ENCODE peak calls at places on chromosomes 6 and 20, in five cellular contexts. One of them, this sample, is unnamed.

GRCh38 chr6:156639023-156639728 is 138.0 kb upstream of the ARID1B start:
- DNase-seq in GM23338: no peak
- DNase-seq in cardiac muscle cell: no peak
- DNase-seq in A549: no peak
- DNase-seq in AG04450: no peak
- DNase-seq in this sample: no peak

GRCh38 chr6:153088796-153089195 is 42.3 kb downstream of the RGS17 start:
- DNase-seq in GM23338: no peak
- DNase-seq in cardiac muscle cell: no peak
- DNase-seq in A549: peak; percentile 6
- DNase-seq in AG04450: no peak
- DNase-seq in this sample: no peak

GRCh38 chr20:44914924-44915323 is 5.1 kb downstream of the PABPC1L start:
- DNase-seq in GM23338: no peak
- DNase-seq in cardiac muscle cell: peak; percentile 27
- DNase-seq in A549: no peak
- DNase-seq in AG04450: no peak
- DNase-seq in this sample: no peak

GRCh38 chr6:87848616-87849015 is 146.6 kb upstream of the AKIRIN2 start:
- DNase-seq in GM23338: no peak
- DNase-seq in cardiac muscle cell: peak; percentile 29
- DNase-seq in A549: no peak
- DNase-seq in AG04450: no peak
- DNase-seq in this sample: no peak

GRCh38 chr20:61759286-61760065 is 306.2 kb downstream of the TAF4 start:
- DNase-seq in GM23338: no peak
- DNase-seq in cardiac muscle cell: no peak
- DNase-seq in A549: no peak
- DNase-seq in AG04450: no peak
- DNase-seq in this sample: no peak

GRCh38 chr20:46007671-46008070 is 1.0 kb upstream of the MMP9 start:
- DNase-seq in GM23338: no peak
- DNase-seq in cardiac muscle cell: no peak
- DNase-seq in A549: no peak
- DNase-seq in AG04450: no peak
- DNase-seq in this sample: no peak

GRCh38 chr20:17620371-17621228 is 50.7 kb downstream of the DSTN start:
- DNase-seq in GM23338: no peak
- DNase-seq in cardiac muscle cell: no peak
- DNase-seq in A549: no peak
- DNase-seq in AG04450: no peak
- DNase-seq in this sample: no peak

GRCh38 chr6:166167801-166168615 is at the start of gene TBXT:
- DNase-seq in GM23338: peak; percentile 91
- DNase-seq in cardiac muscle cell: peak; percentile 11
- DNase-seq in A549: no peak
- DNase-seq in AG04450: no peak
- DNase-seq in this sample: no peak

GRCh38 chr6:156887623-156888269 is 110.6 kb downstream of the ARID1B start:
- DNase-seq in GM23338: no peak
- DNase-seq in cardiac muscle cell: peak; percentile 22
- DNase-seq in A549: no peak
- DNase-seq in AG04450: no peak
- DNase-seq in this sample: no peak

GRCh38 chr6:34916348-34916967 is 27.4 kb downstream of the ANKS1A start:
- DNase-seq in GM23338: no peak
- DNase-seq in cardiac muscle cell: no peak
- DNase-seq in A549: no peak
- DNase-seq in AG04450: no peak
- DNase-seq in this sample: no peak

GRCh38 chr6:118722820-118723526 is 71.6 kb upstream of the CEP85L start:
- DNase-seq in GM23338: no peak
- DNase-seq in cardiac muscle cell: no peak
- DNase-seq in A549: no peak
- DNase-seq in AG04450: no peak
- DNase-seq in this sample: no peak

GRCh38 chr6:121695346-121695745 is 259.9 kb downstream of the GJA1 start:
- DNase-seq in GM23338: no peak
- DNase-seq in cardiac muscle cell: no peak
- DNase-seq in A549: peak; percentile 41
- DNase-seq in AG04450: no peak
- DNase-seq in this sample: no peak

GRCh38 chr6:167802339-167802738 is 24.4 kb upstream of the AFDN start:
- DNase-seq in GM23338: no peak
- DNase-seq in cardiac muscle cell: no peak
- DNase-seq in A549: no peak
- DNase-seq in AG04450: no peak
- DNase-seq in this sample: no peak

GRCh38 chr6:139886396-139886795 is 511.9 kb upstream of the CITED2 start:
- DNase-seq in GM23338: peak; percentile 12
- DNase-seq in cardiac muscle cell: no peak
- DNase-seq in A549: no peak
- DNase-seq in AG04450: no peak
- DNase-seq in this sample: no peak

DNA sequence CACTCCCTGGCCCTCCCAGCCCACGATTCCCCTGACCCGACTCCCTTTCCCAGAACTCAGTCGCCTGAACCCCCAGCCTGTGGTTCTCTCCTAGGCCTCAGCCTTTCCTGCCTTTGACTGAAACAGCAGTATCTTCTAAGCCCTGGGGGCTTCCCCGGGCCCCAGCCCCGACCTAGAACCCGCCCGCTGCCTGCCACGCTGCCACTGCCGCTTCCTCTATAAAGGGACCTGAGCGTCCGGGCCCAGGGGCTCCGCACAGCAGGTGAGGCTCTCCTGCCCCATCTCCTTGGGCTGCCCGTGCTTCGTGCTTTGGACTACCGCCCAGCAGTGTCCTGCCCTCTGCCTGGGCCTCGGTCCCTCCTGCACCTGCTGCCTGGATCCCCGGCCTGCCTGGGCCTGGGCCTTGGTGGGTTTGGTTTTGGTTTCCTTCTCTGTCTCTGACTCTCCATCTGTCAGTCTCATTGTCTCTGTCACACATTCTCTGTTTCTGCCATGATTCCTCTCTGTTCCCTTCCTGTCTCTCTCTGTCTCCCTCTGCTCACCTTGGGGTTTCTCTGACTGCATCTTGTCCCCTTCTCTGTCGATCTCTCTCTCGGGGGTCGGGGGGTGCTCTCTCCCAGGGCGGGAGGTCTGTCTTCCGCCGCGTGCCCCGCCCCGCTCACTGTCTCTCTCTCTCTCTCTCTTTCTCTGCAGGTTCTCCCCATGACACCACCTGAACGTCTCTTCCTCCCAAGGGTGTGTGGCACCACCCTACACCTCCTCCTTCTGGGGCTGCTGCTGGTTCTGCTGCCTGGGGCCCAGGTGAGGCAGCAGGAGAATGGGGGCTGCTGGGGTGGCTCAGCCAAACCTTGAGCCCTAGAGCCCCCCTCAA is at the start of gene LTA:
- DNase-seq in GM23338: no peak
- DNase-seq in cardiac muscle cell: no peak
- DNase-seq in A549: no peak
- DNase-seq in AG04450: no peak
- DNase-seq in this sample: no peak
- H3K27ac ChIP-seq in GM23338: no peak within 1 kb of the TSS
- H3K27ac ChIP-seq in cardiac muscle cell: no peak within 1 kb of the TSS
- H3K27ac ChIP-seq in A549: no peak within 1 kb of the TSS
- H3K27ac ChIP-seq in AG04450: no peak within 1 kb of the TSS
- H3K27ac ChIP-seq in this sample: no peak within 1 kb of the TSS

DNA sequence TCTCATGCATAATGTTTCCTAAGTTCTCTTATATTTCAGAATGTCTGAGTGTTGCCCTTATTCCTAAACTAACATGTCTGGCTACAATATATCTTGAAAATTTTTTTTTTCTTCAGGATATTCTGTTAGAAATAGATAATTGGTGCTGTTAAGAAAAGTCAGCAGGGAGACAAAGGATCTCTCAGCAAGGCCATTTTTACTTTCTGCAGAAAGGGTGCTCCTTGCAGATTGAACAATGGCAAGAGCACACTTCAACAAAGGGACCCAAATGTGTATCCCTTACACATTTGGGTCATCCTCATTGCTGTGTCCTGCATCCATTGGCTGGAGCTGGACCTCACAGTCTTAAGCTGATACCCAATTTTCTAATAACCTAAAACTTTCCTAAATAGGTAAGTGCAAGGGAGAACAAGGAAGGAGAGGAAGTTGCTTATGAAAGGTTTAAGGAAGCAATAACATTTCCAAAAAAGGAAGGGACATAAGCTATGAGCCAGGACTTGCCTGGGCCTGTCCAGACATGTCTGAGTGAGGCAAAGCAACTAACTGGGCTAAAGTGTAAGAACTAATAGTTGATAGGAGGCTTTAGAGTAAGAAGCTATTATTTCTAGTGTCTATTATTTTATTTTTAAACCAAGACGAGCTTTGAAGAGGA is 429.6 kb downstream of the BCKDHB start:
- DNase-seq in GM23338: no peak
- DNase-seq in cardiac muscle cell: no peak
- DNase-seq in A549: no peak
- DNase-seq in AG04450: no peak
- DNase-seq in this sample: peak; percentile 42
- H3K27ac ChIP-seq in GM23338: no peak overlapping the region
- H3K27ac ChIP-seq in cardiac muscle cell: no peak overlapping the region
- H3K27ac ChIP-seq in A549: peak overlapping the region; percentile 21
- H3K27ac ChIP-seq in AG04450: peak overlapping the region; percentile 55
- H3K27ac ChIP-seq in this sample: no peak overlapping the region

DNA sequence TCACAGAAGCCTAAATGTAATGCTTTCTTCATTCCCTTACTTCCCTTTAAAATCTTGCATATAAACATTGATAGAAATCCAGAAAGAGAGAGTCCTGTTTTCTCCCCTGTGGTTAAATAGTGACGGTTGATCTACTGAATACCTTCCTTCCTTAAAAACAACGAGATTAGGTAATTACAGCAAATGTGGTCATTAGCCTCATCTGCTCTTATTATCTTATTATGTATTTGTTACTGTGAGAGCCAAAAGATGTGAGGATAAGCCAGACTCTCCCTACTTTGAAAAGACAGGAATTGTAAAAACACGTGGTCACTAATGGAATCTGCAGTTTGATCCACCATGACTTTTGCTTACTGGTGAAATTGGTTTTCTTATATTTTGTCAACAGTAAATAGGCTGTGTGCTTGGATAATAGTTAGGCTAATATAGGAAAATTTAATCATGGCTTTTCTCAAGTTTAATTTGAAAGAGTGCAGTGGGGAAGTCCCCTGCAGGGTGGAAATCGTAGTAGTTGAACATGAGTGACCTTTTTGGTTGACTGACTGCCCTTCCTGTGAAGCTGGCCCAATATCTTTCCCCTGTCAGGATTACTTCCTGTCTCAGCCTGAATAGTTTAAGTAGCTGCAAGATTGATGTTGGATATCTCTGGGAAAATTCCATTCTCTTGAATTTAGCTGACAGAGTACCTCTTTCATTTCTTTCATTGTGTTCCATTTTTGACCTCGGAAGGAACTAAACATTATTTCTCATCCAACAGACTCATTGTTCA is 62.8 kb downstream of the JARID2 start:
- DNase-seq in GM23338: no peak
- DNase-seq in cardiac muscle cell: no peak
- DNase-seq in A549: no peak
- DNase-seq in AG04450: no peak
- DNase-seq in this sample: no peak
- H3K27ac ChIP-seq in GM23338: no peak overlapping the region
- H3K27ac ChIP-seq in cardiac muscle cell: no peak overlapping the region
- H3K27ac ChIP-seq in A549: no peak overlapping the region
- H3K27ac ChIP-seq in AG04450: no peak overlapping the region
- H3K27ac ChIP-seq in this sample: no peak overlapping the region

DNA sequence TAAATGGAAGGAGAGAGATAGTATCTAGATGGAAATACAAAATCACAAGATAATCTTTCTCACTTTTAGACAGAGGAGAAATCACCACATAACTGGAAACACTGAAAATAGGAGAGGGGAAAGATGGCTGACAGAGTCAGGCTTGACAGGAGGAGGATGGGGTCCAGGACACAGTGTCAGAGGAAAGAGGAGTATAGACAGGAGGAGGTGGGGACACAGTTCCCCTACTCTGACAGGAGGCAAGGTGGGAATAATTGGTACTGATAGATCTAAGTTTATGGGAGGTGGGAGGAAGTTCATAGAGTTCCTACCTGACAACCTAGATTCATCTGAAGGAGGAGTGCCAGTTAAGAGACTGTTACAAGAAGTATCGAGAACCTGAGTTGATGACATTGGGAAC is 9.1 kb downstream of the GPR6 start:
- DNase-seq in GM23338: no peak
- DNase-seq in cardiac muscle cell: no peak
- DNase-seq in A549: no peak
- DNase-seq in AG04450: no peak
- DNase-seq in this sample: no peak
- H3K27ac ChIP-seq in GM23338: no peak overlapping the region
- H3K27ac ChIP-seq in cardiac muscle cell: no peak overlapping the region
- H3K27ac ChIP-seq in A549: no peak overlapping the region
- H3K27ac ChIP-seq in AG04450: no peak overlapping the region
- H3K27ac ChIP-seq in this sample: no peak overlapping the region

GRCh38 chr6:117448732-117449131 is 23.0 kb upstream of the ROS1 start:
- DNase-seq in GM23338: no peak
- DNase-seq in cardiac muscle cell: peak; percentile 96
- DNase-seq in A549: peak; percentile 76
- DNase-seq in AG04450: peak; percentile 74
- DNase-seq in this sample: peak; percentile 92

GRCh38 chr6:117446851-117447250 is 21.1 kb upstream of the ROS1 start:
- DNase-seq in GM23338: no peak
- DNase-seq in cardiac muscle cell: no peak
- DNase-seq in A549: no peak
- DNase-seq in AG04450: no peak
- DNase-seq in this sample: no peak

GRCh38 chr6:117448011-117448410 is 22.3 kb upstream of the ROS1 start:
- DNase-seq in GM23338: peak; percentile 8
- DNase-seq in cardiac muscle cell: peak; percentile 20
- DNase-seq in A549: no peak
- DNase-seq in AG04450: no peak
- DNase-seq in this sample: no peak

GRCh38 chr6:117451607-117452164 is 25.9 kb upstream of the ROS1 start:
- DNase-seq in GM23338: no peak
- DNase-seq in cardiac muscle cell: peak; percentile 38
- DNase-seq in A549: no peak
- DNase-seq in AG04450: no peak
- DNase-seq in this sample: no peak

DNA sequence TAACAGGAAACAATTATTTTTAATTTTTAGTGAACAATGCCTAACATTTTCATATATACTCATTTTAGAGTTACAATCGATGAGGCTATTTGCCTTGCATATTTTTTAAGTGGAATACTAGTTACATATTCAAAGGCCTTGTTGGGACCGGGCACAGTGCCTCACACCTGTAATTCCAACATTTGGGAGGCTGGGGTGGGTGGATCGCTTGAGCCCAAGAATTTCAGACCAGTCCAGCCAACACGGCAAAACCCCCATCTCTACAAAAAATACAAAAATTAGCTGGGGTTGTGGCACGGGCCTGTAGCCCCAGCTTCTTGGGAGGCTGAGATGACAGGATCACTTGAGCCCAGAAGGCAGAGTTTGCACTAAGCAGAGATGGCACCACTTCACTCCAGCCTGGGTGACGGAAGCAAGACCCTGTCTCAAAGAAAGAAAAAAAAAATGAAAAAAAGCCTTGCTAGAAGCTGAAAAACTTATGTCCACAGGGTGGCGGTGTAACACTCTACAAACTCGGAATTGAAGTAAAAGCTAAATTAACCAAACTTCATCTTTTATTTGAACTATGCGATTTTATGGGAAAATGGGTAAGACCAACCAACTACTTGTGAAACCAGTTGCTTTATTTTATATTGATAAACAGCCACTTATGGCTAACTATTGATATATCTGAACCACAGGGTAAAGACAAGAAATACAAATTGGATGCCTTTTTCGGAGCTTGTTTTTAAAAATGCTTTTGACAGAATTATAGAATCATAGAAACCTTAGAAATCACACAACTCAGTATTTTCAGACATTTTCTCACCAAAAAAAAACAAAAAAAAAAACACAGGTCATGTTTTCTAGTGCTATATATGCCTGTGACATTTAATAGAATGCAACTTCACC is 24.1 kb upstream of the ROS1 start:
- DNase-seq in GM23338: peak; percentile 89
- DNase-seq in cardiac muscle cell: peak; percentile 89
- DNase-seq in A549: peak; percentile 77
- DNase-seq in AG04450: peak; percentile 63
- DNase-seq in this sample: no peak
- H3K27ac ChIP-seq in GM23338: no peak overlapping the region
- H3K27ac ChIP-seq in cardiac muscle cell: no peak overlapping the region
- H3K27ac ChIP-seq in A549: peak overlapping the region; percentile 100
- H3K27ac ChIP-seq in AG04450: no peak overlapping the region
- H3K27ac ChIP-seq in this sample: peak overlapping the region; percentile 49

This sample was measured in foreskin keratinocyte.